ENCODE peak calls at places on chromosomes 13 and 19, in five cellular contexts. N is HepG2, D is GM23338, G is K562, L is GM12878. Z is an unnamed sample.

GRCh38 chr19:2324220-2324948 is 4.0 kb downstream of the LSM7 start:
- DNase-seq in D (no peak), L (no peak), N (no peak), G (no peak), Z (no peak)

GRCh38 chr19:38252935-38253691 is 3.1 kb downstream of the PPP1R14A start:
- DNase-seq in G (no peak), N (no peak), D (no peak), L (no peak), Z (no peak)

GRCh38 chr19:46350029-46350757 is 3.3 kb downstream of the PPP5C start:
- DNase-seq in G (no peak), D (no peak), N (no peak), L (no peak), Z (no peak)

GRCh38 chr19:3575260-3575741 is 2.6 kb downstream of the HMG20B start:
- DNase-seq in L (no peak), N (peak; percentile 55), G (no peak), D (peak; percentile 80), Z (no peak)

GRCh38 chr19:45468159-45468651 is 409 bp downstream of the FOSB start:
- DNase-seq in N (no peak), L (no peak), D (no peak), G (no peak), Z (no peak)

GRCh38 chr19:29610574-29611271 is 4.6 kb downstream of the POP4 start:
- DNase-seq in N (peak; percentile 64), L (peak; percentile 75), D (peak; percentile 95), G (peak; percentile 71), Z (peak; percentile 96)

GRCh38 chr19:44824758-44825157 is 15.9 kb downstream of the BCAM start:
- DNase-seq in L (no peak), D (no peak), G (no peak), N (no peak), Z (no peak)

GRCh38 chr13:52399708-52400107 is 6.3 kb downstream of the THSD1 start:
- DNase-seq in L (no peak), D (peak; percentile 22), G (no peak), N (peak; percentile 12), Z (peak; percentile 46)

GRCh38 chr13:50521750-50522149 is 321.7 kb downstream of the DLEU7 start:
- DNase-seq in D (no peak), L (no peak), N (peak; percentile 39), G (no peak), Z (no peak)

GRCh38 chr13:104900186-104900817 is 1635.2 kb downstream of the EFNB2 start:
- DNase-seq in N (no peak), G (no peak), L (no peak), D (no peak), Z (no peak)

GRCh38 chr13:33189470-33189869 is 96.1 kb downstream of the STARD13 start:
- DNase-seq in L (no peak), D (no peak), G (no peak), N (no peak), Z (no peak)

GRCh38 chr19:44856438-44857083 is 10.5 kb downstream of the NECTIN2 start:
- DNase-seq in G (peak; percentile 32), L (no peak), D (no peak), N (peak; percentile 64), Z (no peak)

GRCh38 chr13:111916201-111916600 is 150.7 kb upstream of the SOX1 start:
- DNase-seq in N (no peak), L (no peak), G (no peak), D (no peak), Z (no peak)

GRCh38 chr19:43527860-43528622 is 1.0 kb upstream of the ETHE1 start:
- DNase-seq in L (no peak), D (no peak), N (no peak), G (no peak), Z (no peak)

GRCh38 chr13:41648314-41648935 is 191.1 kb downstream of the RGCC start:
- DNase-seq in D (peak; percentile 33), N (peak; percentile 98), G (no peak), L (no peak), Z (peak; percentile 20)

GRCh38 chr19:8307400-8307964 is 676 bp downstream of the CD320 start:
- DNase-seq in G (peak; percentile 34), L (no peak), N (peak; percentile 23), D (peak; percentile 45), Z (no peak)

GRCh38 chr13:98697833-98698232 is 54.6 kb downstream of the SLC15A1 start:
- DNase-seq in G (no peak), N (no peak), D (no peak), L (no peak), Z (no peak)

GRCh38 chr13:36345438-36346221 is 564 bp downstream of the SPART start:
- DNase-seq in N (peak; percentile 35), D (peak; percentile 86), G (peak; percentile 15), L (no peak), Z (peak; percentile 14)

GRCh38 chr13:99313473-99313872 is 6.3 kb upstream of the GPR183 start:
- DNase-seq in N (no peak), G (no peak), D (peak; percentile 45), L (no peak), Z (no peak)

GRCh38 chr13:46329624-46330023 is 57.4 kb downstream of the RUBCNL start:
- DNase-seq in G (no peak), L (no peak), N (no peak), D (no peak), Z (no peak)

GRCh38 chr19:12647490-12648071 is 19.0 kb downstream of the MAN2B1 start:
- DNase-seq in D (peak; percentile 88), N (no peak), G (peak; percentile 89), L (no peak), Z (no peak)

GRCh38 chr19:38264486-38265212 is at the start of gene SPINT2:
- DNase-seq in D (peak; percentile 95), N (no peak), L (no peak), G (no peak), Z (peak; percentile 84)

GRCh38 chr19:45153339-45154063 is 7.3 kb downstream of the NKPD1 start:
- DNase-seq in D (peak; percentile 84), L (no peak), G (peak; percentile 87), N (no peak), Z (no peak)

GRCh38 chr13:82216165-82216564 is 1666.1 kb downstream of the SLITRK1 start:
- DNase-seq in N (no peak), G (no peak), L (no peak), D (no peak), Z (no peak)

DNA sequence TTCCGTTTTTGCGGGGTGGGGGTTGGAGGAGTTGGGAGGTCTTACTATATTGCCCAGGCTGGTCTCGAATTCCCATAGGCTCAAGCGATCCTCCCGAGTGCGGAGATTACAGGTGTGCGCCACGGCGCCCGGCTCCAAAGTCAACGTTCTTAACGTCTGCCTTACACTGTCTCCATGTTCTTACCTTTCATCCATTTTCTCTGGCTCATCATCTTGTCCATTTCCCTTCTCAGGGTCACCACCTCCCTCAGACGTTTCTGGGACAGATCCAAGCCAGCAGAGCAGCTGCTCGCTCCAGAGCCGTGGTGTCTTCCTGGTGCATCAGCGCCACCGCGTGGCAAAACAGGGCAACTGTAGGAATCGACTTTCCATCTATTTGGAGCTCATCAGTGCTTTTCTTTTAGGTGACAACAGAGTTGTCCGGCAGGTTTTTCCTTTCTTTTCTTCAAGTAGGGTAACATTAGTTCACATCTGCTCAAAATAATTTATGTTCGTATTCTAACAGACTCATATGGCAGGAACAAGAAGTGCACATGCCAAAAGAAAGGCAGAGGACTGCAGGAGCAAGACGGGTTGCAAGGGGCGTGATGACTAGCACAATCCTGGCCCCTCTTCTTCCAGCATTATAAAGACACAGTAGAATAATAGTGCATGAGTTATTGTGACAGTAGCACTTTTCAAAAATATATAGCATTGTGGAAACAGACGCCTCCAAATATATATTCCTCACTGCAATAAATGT is 103.1 kb upstream of the ABCC4 start:
- DNase-seq in G (peak; percentile 76), L (peak; percentile 48), N (peak; percentile 51), D (peak; percentile 92), Z (peak; percentile 77)
- H3K4me3 ChIP-seq in G (no peak overlapping the region), L (peak overlapping the region; percentile 65), N (no peak overlapping the region), D (peak overlapping the region; percentile 66), Z (no peak overlapping the region)

DNA sequence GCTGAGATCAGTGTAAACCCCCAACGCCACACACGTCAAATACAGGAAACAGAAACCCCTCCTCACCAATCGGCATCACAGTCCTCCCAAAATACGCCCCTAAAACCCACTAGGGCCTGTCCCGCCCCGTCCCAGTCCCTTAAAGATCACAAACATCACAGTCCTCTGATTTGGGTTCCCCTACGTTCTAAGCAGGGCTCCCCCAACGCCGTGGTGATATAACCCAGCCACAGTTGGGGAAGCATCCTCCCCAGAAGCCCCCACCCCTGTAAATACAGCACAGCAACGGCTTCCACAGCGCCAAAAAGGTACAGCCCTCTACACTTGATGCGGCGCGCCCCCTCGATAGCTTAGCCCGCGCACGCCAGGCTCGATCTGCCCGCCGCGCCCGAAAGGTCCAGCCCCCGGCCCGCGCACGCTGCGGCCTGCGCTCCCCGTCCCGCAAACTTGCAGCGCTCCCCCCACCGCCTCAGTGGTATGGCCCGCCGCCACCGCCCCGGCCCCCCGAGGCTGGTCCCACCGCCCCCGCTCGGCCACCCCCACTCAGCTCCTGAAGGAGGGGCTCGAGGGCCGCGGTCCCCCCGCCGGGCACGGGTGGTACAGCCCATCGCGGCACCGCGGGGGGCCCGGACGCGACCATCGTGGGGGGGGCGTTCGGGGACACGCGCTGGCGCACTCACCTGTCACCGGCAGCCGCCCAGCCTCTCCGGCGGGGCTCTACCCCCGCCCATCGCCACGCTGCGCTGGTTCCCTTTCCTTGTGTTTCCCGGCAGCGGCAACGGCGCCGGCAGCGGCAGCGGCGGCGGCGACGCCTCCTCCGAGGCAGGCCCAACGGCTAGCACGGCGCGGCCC is at the start of gene AKT2:
- DNase-seq in N (no peak), L (peak; percentile 48), G (peak; percentile 95), D (peak; percentile 88), Z (peak; percentile 85)
- TF ChIP-seq JUNB in N (no peak), L (no peak), G (no peak), D (no peak), Z (no peak)

DNA sequence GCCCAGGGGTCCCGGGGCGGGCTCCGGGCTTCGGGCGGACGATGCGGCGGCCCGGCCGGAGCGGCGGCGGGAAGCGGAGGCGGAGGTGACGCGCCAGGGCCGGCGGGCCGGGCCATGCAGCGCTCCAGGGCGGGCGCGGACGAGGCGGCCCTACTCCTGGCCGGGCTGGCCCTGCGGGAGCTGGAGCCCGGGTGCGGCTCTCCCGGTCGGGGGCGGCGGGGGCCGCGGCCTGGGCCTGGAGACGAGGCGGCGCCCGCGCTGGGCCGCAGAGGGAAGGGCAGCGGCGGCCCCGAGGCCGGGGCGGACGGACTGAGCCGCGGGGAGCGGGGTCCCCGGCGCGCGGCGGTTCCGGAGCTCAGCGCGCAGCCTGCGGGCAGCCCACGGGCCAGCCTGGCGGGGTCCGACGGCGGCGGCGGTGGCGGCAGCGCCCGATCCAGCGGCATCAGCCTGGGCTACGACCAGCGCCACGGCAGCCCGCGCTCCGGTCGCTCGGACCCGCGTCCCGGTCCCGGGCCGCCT is 362 bp downstream of the WTIP start:
- DNase-seq in N (no peak), D (no peak), L (no peak), G (no peak), Z (peak; percentile 57)
- H3K4me3 ChIP-seq in N (peak overlapping the region; percentile 59), D (peak overlapping the region; percentile 74), L (no peak overlapping the region), G (no peak overlapping the region), Z (peak overlapping the region; percentile 83)

GRCh38 chr19:32453736-32454135 is 48.2 kb downstream of the DPY19L3 start:
- DNase-seq in G (no peak), L (no peak), N (no peak), D (no peak), Z (no peak)

GRCh38 chr19:32448026-32448425 is 42.5 kb downstream of the DPY19L3 start:
- DNase-seq in L (no peak), G (no peak), N (no peak), D (no peak), Z (no peak)

DNA sequence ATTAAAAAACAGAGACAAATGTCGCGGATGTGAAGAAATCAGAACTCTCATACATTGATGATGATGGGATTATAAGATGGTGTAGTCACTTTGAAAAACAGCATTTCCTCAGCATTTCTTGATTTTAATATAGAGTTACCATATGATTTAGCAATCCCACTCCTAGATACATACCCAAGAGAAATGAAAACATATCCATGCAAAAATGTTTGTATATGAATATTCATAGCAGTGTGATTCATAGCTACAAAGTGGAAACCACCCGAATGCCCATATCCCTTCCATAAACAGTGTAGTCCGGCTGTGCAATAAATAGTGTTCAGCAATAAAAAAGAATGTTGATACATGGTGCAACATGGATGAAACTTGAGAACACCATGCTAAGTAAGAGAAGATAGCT is 44.6 kb downstream of the DPY19L3 start:
- DNase-seq in G (no peak), D (no peak), L (no peak), N (no peak), Z (no peak)
- TF ChIP-seq JUNB in G (no peak), D (no peak), L (no peak), N (no peak), Z (no peak)